ENCODE peak calls at places on chromosomes 4 and X, in nine cellular contexts. L is PC-9, B is IMR-90, H is thoracic aorta, G is ovary, V is fibroblast of lung, N is heart left ventricle, U is foreskin keratinocyte, E is adrenal gland. P is an unnamed sample.

GRCh38 chr4:110636231-110636676 is 13.4 kb upstream of the PITX2 start:
- DNase-seq in L (no peak), B (no peak), H (no peak), G (no peak), V (no peak), N (no peak), U (peak; percentile 76), E (no peak), P (no peak)

GRCh38 chr4:81211956-81212355 is 3.1 kb downstream of the PRKG2 start:
- DNase-seq in L (no peak), B (no peak), H (no peak), G (no peak), V (no peak), N (no peak), U (no peak), E (no peak), P (no peak)

GRCh38 chr4:106195435-106195950 is 120.5 kb downstream of the TBCK start:
- DNase-seq in L (no peak), B (no peak), H (no peak), G (no peak), V (no peak), N (no peak), U (no peak), E (no peak), P (no peak)

GRCh38 chr4:102180080-102180479 is 165.2 kb downstream of the SLC39A8 start:
- DNase-seq in L (no peak), B (no peak), H (no peak), G (no peak), V (no peak), N (no peak), U (no peak), E (no peak), P (no peak)

GRCh38 chrX:153770606-153771175 is 6.6 kb downstream of the PLXNB3 start:
- DNase-seq in L (no peak), B (no peak), H (no peak), G (no peak), V (no peak), N (no peak), U (no peak), E (no peak), P (no peak)

GRCh38 chr4:29983890-29984289 is 736.3 kb upstream of the PCDH7 start:
- DNase-seq in L (no peak), B (no peak), H (no peak), G (no peak), V (no peak), N (no peak), U (peak; percentile 2), E (no peak), P (no peak)

GRCh38 chr4:7763788-7764187 is 175.9 kb downstream of the AFAP1 start:
- DNase-seq in L (no peak), B (peak; percentile 87), H (no peak), G (no peak), V (peak; percentile 21), N (no peak), U (peak; percentile 61), E (no peak), P (no peak)

GRCh38 chr4:127313767-127314166 is 319.0 kb upstream of the INTU start:
- DNase-seq in L (no peak), B (no peak), H (no peak), G (no peak), V (no peak), N (no peak), U (no peak), E (no peak), P (no peak)

DNA sequence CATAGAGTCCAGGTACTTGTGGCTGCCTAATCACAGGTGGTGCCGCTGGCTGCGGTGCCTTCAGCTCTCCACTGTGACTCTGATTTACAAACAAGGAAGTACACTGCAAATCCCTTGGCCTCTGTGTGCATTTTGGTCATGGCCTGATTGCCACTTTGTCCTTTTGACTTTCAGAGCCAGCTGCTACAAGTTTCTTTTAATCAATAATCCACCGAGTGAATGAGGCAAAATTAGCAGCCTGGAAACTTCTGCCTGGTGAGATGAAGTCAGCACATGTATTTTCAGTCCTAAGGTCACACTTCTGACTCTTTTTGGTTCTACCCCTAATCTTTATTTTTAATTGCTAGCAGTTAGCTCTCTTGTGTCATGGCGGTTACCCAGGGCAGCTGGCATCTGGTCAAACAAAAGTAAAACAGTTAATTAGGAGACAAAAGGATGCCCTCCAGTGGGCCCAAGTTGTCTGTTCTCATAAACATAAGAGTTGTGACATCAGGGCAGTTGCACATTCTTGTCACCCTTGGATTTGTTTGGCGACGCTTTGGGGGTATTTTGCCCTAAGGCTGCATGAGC is 62.3 kb upstream of the LNX1 start:
- DNase-seq in L (no peak), B (peak; percentile 5), H (no peak), G (no peak), V (peak; percentile 42), N (no peak), U (no peak), E (peak; percentile 44), P (no peak)
- TF ChIP-seq CTCF in L (no peak), B (no peak), H (no peak), G (no peak), V (no peak), N (no peak), U (peak; percentile 17), E (peak; percentile 32), P (no peak)

GRCh38 chrX:66622209-66622608 is 16.7 kb downstream of the EDA2R start:
- DNase-seq in L (no peak), B (peak; percentile 42), H (no peak), G (no peak), V (no peak), N (no peak), U (peak; percentile 45), E (no peak), P (no peak)

GRCh38 chrX:66616944-66617343 is 21.9 kb downstream of the EDA2R start:
- DNase-seq in L (no peak), B (no peak), H (no peak), G (no peak), V (no peak), N (no peak), U (no peak), E (no peak), P (no peak)
- H3K27ac ChIP-seq in L (no peak overlapping the region), B (no peak overlapping the region), H (no peak overlapping the region), G (no peak overlapping the region), V (no peak overlapping the region), N (no peak overlapping the region), U (no peak overlapping the region), E (no peak overlapping the region), P (no peak overlapping the region)

GRCh38 chr4:47733506-47733905 is 104.4 kb downstream of the CORIN start:
- DNase-seq in L (no peak), B (peak; percentile 7), H (no peak), G (no peak), V (no peak), N (no peak), U (no peak), E (no peak), P (no peak)

GRCh38 chr4:47731182-47731581 is 106.7 kb downstream of the CORIN start:
- DNase-seq in L (no peak), B (no peak), H (no peak), G (no peak), V (no peak), N (no peak), U (no peak), E (no peak), P (no peak)

GRCh38 chr4:47729086-47729763 is 108.6 kb downstream of the CORIN start:
- DNase-seq in L (no peak), B (peak; percentile 11), H (no peak), G (no peak), V (no peak), N (no peak), U (no peak), E (no peak), P (no peak)
- TF ChIP-seq CTCF in L (no peak), B (no peak), H (no peak), G (no peak), V (no peak), N (no peak), U (no peak), E (no peak), P (no peak)

GRCh38 chr4:159504634-159505033 is 401.8 kb downstream of the RAPGEF2 start:
- DNase-seq in L (no peak), B (no peak), H (no peak), G (no peak), V (no peak), N (no peak), U (no peak), E (peak; percentile 55), P (no peak)
- H3K27ac ChIP-seq in L (no peak overlapping the region), B (no peak overlapping the region), H (no peak overlapping the region), G (no peak overlapping the region), V (no peak overlapping the region), N (no peak overlapping the region), U (no peak overlapping the region), E (no peak overlapping the region), P (no peak overlapping the region)

DNA sequence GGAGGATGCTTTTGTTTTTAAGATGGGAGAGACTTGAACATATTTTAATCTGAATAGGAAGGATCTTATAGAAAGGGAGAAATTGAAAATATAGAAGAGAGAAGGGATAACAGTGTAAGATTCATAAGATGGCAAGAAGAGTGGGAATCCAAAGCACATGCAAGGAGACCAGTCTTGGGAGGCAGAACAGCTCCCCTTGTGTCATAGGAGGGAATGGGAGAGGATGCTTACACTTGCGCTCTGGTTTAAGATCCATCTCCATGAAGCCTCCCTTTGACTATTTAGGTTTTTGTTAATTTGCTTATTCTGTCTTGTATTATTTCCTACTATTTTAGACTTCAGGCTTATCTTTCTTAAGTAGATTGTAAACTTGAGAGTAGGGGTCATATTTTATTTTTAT is 42.7 kb downstream of the KIF4A start:
- DNase-seq in L (no peak), B (no peak), H (no peak), G (no peak), V (no peak), N (no peak), U (no peak), E (no peak), P (no peak)
- TF ChIP-seq CTCF in L (no peak), B (no peak), H (no peak), G (no peak), V (peak; percentile 20), N (no peak), U (peak; percentile 19), E (no peak), P (no peak)